ENCODE peak calls at places on chromosomes 4 and X, in nine cellular contexts. Q is tibial nerve; W is lower leg skin; I is effector memory CD8-positive, alpha-beta T cell; X is hippocampal formation; K is right lobe of liver; V is astrocyte; Y is brain pericyte; L is Panc1. E is an unnamed sample.

GRCh38 chr4:101806914-101807313 is 16.4 kb downstream of the BANK1 start:
- DNase-seq in Q (no peak), W (no peak), I (no peak), X (no peak), K (no peak), V (no peak), Y (no peak), L (no peak), E (no peak)

GRCh38 chrX:153800746-153801145 is 6.3 kb downstream of the SSR4 start:
- DNase-seq in Q (no peak), W (no peak), I (no peak), X (no peak), K (no peak), V (no peak), Y (no peak), L (no peak), E (no peak)

GRCh38 chr4:98627477-98627876 is 30.9 kb downstream of the TSPAN5 start:
- DNase-seq in Q (no peak), W (no peak), I (no peak), X (no peak), K (no peak), V (no peak), Y (peak; percentile 70), L (no peak), E (no peak)

GRCh38 chr4:79404666-79405065 is 3.4 kb downstream of the GK2 start:
- DNase-seq in Q (no peak), W (no peak), I (no peak), X (no peak), K (no peak), V (no peak), Y (no peak), L (no peak), E (no peak)

GRCh38 chr4:99078336-99078735 is 10.3 kb downstream of the ADH5 start:
- DNase-seq in Q (no peak), W (no peak), I (no peak), X (no peak), K (no peak), V (no peak), Y (no peak), L (no peak), E (no peak)

GRCh38 chr4:119693127-119693526 is 64.5 kb upstream of the PDE5A start:
- DNase-seq in Q (no peak), W (no peak), I (no peak), X (no peak), K (no peak), V (no peak), Y (peak; percentile 16), L (no peak), E (no peak)

GRCh38 chr4:154908168-154908567 is 127.1 kb downstream of the RBM46 start:
- DNase-seq in Q (no peak), W (no peak), I (no peak), X (no peak), K (no peak), V (no peak), Y (no peak), L (no peak), E (no peak)

GRCh38 chr4:96833831-96834230 is 993.9 kb downstream of the PDHA2 start:
- DNase-seq in Q (no peak), W (no peak), I (no peak), X (no peak), K (no peak), V (peak; percentile 52), Y (no peak), L (no peak), E (no peak)

GRCh38 chrX:11666180-11666579 is 460 bp upstream of the ARHGAP6 start:
- DNase-seq in Q (no peak), W (no peak), I (no peak), X (no peak), K (no peak), V (no peak), Y (no peak), L (no peak), E (peak; percentile 81)

GRCh38 chrX:71911023-71911730 is 532 bp downstream of the NHSL2 start:
- DNase-seq in Q (no peak), W (no peak), I (peak; percentile 13), X (no peak), K (no peak), V (no peak), Y (no peak), L (no peak), E (peak; percentile 46)

GRCh38 chr4:178086324-178086723 is 644.1 kb upstream of the AGA start:
- DNase-seq in Q (no peak), W (no peak), I (no peak), X (no peak), K (no peak), V (no peak), Y (no peak), L (no peak), E (no peak)

GRCh38 chrX:290476-291166 is 9.4 kb downstream of the PLCXD1 start:
- DNase-seq in Q (no peak), W (peak; percentile 75), I (no peak), X (no peak), K (peak; percentile 40), V (no peak), Y (no peak), L (no peak), E (no peak)

GRCh38 chr4:109206610-109207009 is 95.8 kb downstream of the COL25A1 start:
- DNase-seq in Q (no peak), W (no peak), I (no peak), X (no peak), K (no peak), V (peak; percentile 3), Y (no peak), L (no peak), E (peak; percentile 68)